ENCODE peak calls at places on chromosome 12, in four cellular contexts. L is IMR-90, A is mesenchymal stem cell, D is mesendoderm. N is an unnamed sample. For H3K36me3, the result is how much of the 10 kb centered on the place peaks cover.

GRCh38 chr12:49615725-49616124 is 7.6 kb upstream of the PRPF40B start:
- DNase-seq in L (peak), A (peak), D (no peak), N (no peak)

GRCh38 chr12:97837401-97837800 is 374.8 kb downstream of the RMST start:
- DNase-seq in L (no peak), A (peak), D (peak), N (no peak)

GRCh38 chr12:4323400-4323799 is 2.4 kb downstream of the TIGAR start:
- DNase-seq in L (no peak), A (no peak), D (no peak), N (no peak)

GRCh38 chr12:109418848-109419474 is 58.1 kb downstream of the KCTD10 start:
- DNase-seq in L (no peak), A (no peak), D (no peak), N (no peak)

GRCh38 chr12:6828671-6829531 is 694 bp downstream of the P3H3 start:
- DNase-seq in L (peak), A (no peak), D (peak), N (no peak)

GRCh38 chr12:10220398-10221077 is 7.9 kb downstream of the GABARAPL1 start:
- DNase-seq in L (peak), A (no peak), D (no peak), N (no peak)

GRCh38 chr12:120846721-120847120 is 57.4 kb downstream of the SPPL3 start:
- DNase-seq in L (peak), A (peak), D (no peak), N (no peak)

GRCh38 chr12:100190013-100190394 is 10.6 kb upstream of the ACTR6 start:
- DNase-seq in L (no peak), A (peak), D (no peak), N (no peak)

GRCh38 chr12:65100140-65100539 is 21.0 kb downstream of the WIF1 start:
- DNase-seq in L (no peak), A (no peak), D (peak), N (no peak)

GRCh38 chr12:12714276-12715001 is 2.7 kb upstream of the CDKN1B start:
- DNase-seq in L (peak), A (peak), D (peak), N (no peak)

GRCh38 chr12:26338574-26339572 is 143.5 kb downstream of the SSPN start:
- DNase-seq in L (peak), A (peak), D (no peak), N (no peak)

GRCh38 chr12:96141216-96141944 is 52.8 kb upstream of the ELK3 start:
- DNase-seq in L (peak), A (peak), D (no peak), N (no peak)

GRCh38 chr12:31961137-31961536 is 1.9 kb downstream of the RESF1 start:
- DNase-seq in L (no peak), A (no peak), D (no peak), N (no peak)

DNA sequence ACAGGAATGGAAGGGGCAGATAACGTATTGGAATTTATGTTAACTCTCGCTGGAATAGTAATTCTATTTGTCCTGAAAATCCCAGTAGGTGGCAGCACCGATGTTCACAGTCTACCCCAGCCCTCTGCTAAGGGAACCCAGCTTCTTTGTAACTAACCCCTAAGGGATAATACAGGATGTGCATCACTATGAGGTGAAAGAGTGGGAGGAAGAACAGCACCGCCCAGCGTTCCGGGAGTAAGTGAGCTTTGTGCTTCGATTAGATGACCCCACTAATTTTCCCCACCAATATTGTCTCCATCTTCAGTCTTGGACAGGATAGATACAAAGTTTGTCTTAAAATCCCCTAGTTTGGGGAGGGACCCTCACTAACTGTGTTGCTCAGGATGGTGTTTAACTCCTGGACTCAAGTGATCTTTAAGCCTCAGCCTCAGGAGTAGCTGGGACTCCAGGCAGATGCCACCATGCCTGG is 2.7 kb downstream of the SLC2A3 start:
- DNase-seq in L (peak), A (peak), D (peak), N (peak)
- H3K36me3 ChIP-seq in L (under half), A (half or more), D (under half), N (under half)

GRCh38 chr12:68324531-68324930 is 7.6 kb downstream of the MDM1 start:
- DNase-seq in L (no peak), A (no peak), D (no peak), N (no peak)

GRCh38 chr12:68321140-68321539 is 11.0 kb downstream of the MDM1 start:
- DNase-seq in L (no peak), A (no peak), D (no peak), N (no peak)

GRCh38 chr12:68317047-68317667 is 15.0 kb downstream of the MDM1 start:
- DNase-seq in L (peak), A (peak), D (peak), N (no peak)

GRCh38 chr12:68319988-68320623 is 12.1 kb downstream of the MDM1 start:
- DNase-seq in L (peak), A (peak), D (no peak), N (no peak)
- H2BK5ac ChIP-seq in L (no peak), A (no peak), D (no peak), N (no peak)

DNA sequence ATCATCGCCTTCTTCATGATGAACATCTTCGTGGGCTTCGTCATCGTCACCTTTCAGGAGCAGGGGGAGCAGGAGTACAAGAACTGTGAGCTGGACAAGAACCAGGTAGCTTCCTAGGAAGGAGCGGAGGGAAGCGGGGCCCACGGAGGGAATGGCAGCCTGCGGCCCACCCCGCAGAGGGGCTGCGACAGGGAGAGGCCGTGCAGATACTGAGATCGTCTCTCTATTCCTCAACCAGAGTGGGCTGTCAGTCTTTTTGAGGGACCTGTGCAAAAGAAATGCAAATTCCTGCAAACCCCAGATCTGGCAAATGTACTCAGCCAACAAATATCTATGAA is 186.2 kb upstream of the FKBP4 start:
- DNase-seq in L (no peak), A (no peak), D (no peak), N (no peak)
- H3K36me3 ChIP-seq in L (under half), A (half or more), D (under half), N (under half)

DNA sequence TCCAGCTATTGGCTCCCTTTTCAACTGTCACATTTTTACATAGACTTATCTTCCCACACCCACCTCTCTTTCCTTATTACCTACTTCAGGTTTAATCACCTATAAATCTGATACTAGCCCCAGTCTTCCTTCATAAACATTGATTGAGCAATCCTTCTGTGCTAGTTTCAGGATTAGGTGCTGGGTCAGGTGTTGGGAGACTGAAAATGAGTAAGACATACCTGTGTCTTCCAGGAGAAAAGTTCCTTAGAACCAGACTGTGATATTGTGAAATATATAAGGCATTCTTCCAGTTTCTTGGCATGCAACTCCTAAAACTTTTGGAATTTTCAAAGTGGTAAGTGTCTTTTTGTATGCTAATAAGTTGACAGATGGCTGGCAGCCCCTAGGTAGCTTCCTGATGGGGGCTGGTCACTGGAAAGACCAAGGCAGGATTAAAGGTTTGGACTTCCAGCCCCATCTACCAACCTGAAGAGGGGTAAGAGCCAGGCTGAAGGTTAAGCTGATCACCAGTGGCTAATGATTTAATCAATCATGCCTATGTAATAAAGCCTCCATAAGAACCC is 4.6 kb downstream of the ANO6 start:
- DNase-seq in L (no peak), A (no peak), D (peak), N (no peak)
- H2BK5ac ChIP-seq in L (no peak), A (no peak), D (peak), N (no peak)

GRCh38 chr12:132672678-132673077 is 14.5 kb downstream of the POLE start:
- DNase-seq in L (no peak), A (no peak), D (no peak), N (no peak)
- H3K36me3 ChIP-seq in L (under half), A (half or more), D (under half), N (half or more)

GRCh38 chr12:56257071-56257470 is 1.1 kb downstream of the ANKRD52 start:
- DNase-seq in L (no peak), A (no peak), D (no peak), N (no peak)

GRCh38 chr12:56257491-56258067 is 605 bp downstream of the ANKRD52 start:
- DNase-seq in L (peak), A (peak), D (peak), N (peak)

GRCh38 chr12:56258820-56259183 is 618 bp upstream of the ANKRD52 start:
- DNase-seq in L (no peak), A (no peak), D (no peak), N (peak)

GRCh38 chr12:56256326-56256960 is 1.7 kb downstream of the ANKRD52 start:
- DNase-seq in L (peak), A (peak), D (peak), N (no peak)

DNA sequence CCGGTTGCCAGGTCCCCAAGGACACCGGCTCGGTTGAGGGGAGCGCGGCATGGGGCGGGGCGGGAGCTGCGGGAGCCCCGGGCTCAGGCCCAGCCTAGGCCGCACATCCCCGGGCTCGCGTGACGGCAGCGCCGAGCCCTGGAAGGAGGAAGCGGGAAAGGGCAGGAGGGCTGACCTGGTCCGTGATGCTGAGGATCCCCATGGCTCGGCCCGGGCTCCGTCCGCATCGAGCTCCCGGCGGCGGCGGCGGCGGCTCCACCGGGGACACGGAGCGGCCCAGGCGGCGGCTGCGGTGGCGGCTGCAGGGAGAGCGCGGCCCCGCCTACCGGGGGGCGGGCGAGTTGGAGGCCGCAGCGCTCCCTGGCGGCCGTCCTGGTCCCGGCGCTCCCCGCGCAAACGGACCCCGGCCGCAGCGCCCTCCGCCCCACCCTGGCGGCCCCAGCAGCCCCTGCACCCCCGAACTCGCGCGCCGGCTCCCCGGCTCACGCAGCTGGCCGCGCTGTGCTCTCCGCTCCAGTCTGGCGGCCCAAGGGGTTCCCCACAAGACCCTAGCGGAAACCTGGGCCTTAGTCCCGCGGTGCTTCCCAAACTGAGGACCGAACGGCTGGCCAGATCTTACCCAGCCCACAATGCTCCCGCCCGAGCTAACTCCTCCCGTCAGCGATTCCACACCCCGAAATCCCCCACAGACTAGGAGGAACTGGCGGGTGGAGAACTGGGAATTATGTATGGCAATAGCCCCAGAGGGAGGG is at the start of gene ANKRD52:
- DNase-seq in L (peak), A (peak), D (peak), N (peak)
- H2BK5ac ChIP-seq in L (peak), A (peak), D (peak), N (peak)

GRCh38 chr12:122523846-122524718 is 2.7 kb downstream of the RSRC2 start:
- DNase-seq in L (peak), A (peak), D (no peak), N (no peak)
- H3K36me3 ChIP-seq in L (under half), A (half or more), D (under half), N (half or more)

GRCh38 chr12:51406859-51407258 is 15.7 kb upstream of the GALNT6 start:
- DNase-seq in L (no peak), A (no peak), D (no peak), N (no peak)

GRCh38 chr12:51409846-51410245 is 14.8 kb upstream of the SLC4A8 start:
- DNase-seq in L (no peak), A (peak), D (no peak), N (no peak)

GRCh38 chr12:51405801-51406207 is 14.6 kb upstream of the GALNT6 start:
- DNase-seq in L (no peak), A (no peak), D (no peak), N (no peak)

GRCh38 chr12:51406299-51406698 is 15.1 kb upstream of the GALNT6 start:
- DNase-seq in L (no peak), A (no peak), D (no peak), N (no peak)

GRCh38 chr12:51407604-51408003 is 16.4 kb upstream of the GALNT6 start:
- DNase-seq in L (no peak), A (no peak), D (no peak), N (no peak)
- H2BK5ac ChIP-seq in L (no peak), A (no peak), D (no peak), N (no peak)

DNA sequence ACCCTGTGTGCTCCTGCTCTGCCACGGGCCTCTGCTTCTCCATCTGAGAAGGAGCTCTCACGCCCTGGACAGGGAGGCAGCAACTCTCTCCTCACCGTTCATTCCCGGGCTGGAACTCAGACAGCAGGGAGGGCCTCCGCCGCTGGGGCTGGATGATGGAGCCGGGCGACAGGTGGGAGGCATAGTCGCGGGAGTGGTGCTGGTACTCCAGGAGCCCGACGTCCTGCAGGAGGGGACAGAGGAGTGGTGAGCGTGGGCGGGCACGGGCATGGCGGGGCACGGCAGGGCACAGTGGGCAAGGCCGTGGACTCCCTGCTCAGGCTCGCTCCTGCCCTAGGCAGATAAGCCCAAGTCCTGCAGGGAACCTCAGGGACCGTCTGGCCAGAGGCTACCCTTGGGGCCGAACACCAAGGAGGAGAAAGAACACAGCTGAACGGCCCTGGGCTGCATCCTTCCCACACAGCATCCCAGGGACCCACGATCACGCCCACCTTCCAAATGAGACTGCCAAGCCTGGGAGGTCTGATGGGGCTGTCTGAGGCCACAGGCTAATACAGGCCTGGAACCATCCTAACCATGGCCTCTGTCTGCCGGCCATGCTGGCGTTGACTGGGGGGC is 81.0 kb downstream of the NCOR2 start:
- DNase-seq in L (no peak), A (no peak), D (no peak), N (no peak)
- H3K36me3 ChIP-seq in L (under half), A (under half), D (under half), N (under half)